ENCODE peak calls at places on chromosome 20, in seven cellular contexts. Y is A549, E is osteoblast, R is dorsolateral prefrontal cortex, A is fibroblast of mammary gland, C is colonic mucosa, T is tibial artery. W is an unnamed sample.

GRCh38 chr20:57783956-57784837 is 74.4 kb upstream of the PMEPA1 start:
- DNase-seq in A (no peak), C (no peak), R (no peak), Y (no peak), T (no peak), E (no peak), W (no peak)

GRCh38 chr20:45098096-45098773 is 2.7 kb downstream of the KCNS1 start:
- DNase-seq in Y (no peak), R (no peak), A (peak), C (peak), E (peak), T (no peak), W (peak)

GRCh38 chr20:1002682-1003561 is 811 bp upstream of the RSPO4 start:
- DNase-seq in C (no peak), A (no peak), T (peak), E (peak), Y (no peak), R (no peak), W (no peak)

GRCh38 chr20:52552181-52552872 is 360.7 kb upstream of the ZFP64 start:
- DNase-seq in E (no peak), R (no peak), T (no peak), Y (no peak), C (no peak), A (peak), W (peak)

GRCh38 chr20:373171-373890 is 7.2 kb upstream of the TRIB3 start:
- DNase-seq in T (no peak), Y (peak), C (no peak), E (peak), R (no peak), A (peak), W (peak)

GRCh38 chr20:43721097-43721428 is 5.7 kb downstream of the GTSF1L start:
- DNase-seq in R (no peak), Y (no peak), E (no peak), T (no peak), C (no peak), A (no peak), W (no peak)

GRCh38 chr20:57401565-57401918 is 10.3 kb downstream of the RBM38 start:
- DNase-seq in Y (no peak), A (no peak), E (no peak), R (no peak), C (no peak), T (no peak), W (no peak)

GRCh38 chr20:19937651-19938420 is 79.3 kb upstream of the NAA20 start:
- DNase-seq in C (no peak), A (no peak), T (no peak), Y (no peak), E (no peak), R (no peak), W (no peak)

GRCh38 chr20:55173601-55174000 is 698.2 kb downstream of the DOK5 start:
- DNase-seq in Y (no peak), A (peak), T (no peak), E (no peak), R (no peak), C (no peak), W (no peak)

GRCh38 chr20:36214684-36215256 is 21.5 kb upstream of the AAR2 start:
- DNase-seq in C (no peak), E (no peak), A (peak), R (no peak), Y (peak), T (no peak), W (peak)

GRCh38 chr20:47724398-47724797 is 60.9 kb downstream of the SULF2 start:
- DNase-seq in Y (no peak), T (no peak), R (no peak), C (no peak), E (no peak), A (no peak), W (no peak)

GRCh38 chr20:34703573-34704176 is 469 bp upstream of the TP53INP2 start:
- DNase-seq in Y (no peak), E (peak), R (peak), C (peak), T (no peak), A (peak), W (peak)

GRCh38 chr20:44151621-44152416 is 35.2 kb downstream of the JPH2 start:
- DNase-seq in Y (no peak), R (no peak), C (no peak), T (no peak), E (no peak), A (no peak), W (no peak)

GRCh38 chr20:48314925-48315592 is 512.7 kb downstream of the PREX1 start:
- DNase-seq in E (no peak), Y (peak), A (no peak), C (no peak), T (no peak), R (no peak), W (no peak)

GRCh38 chr20:1764136-1765033 is 106.8 kb upstream of the SIRPG start:
- DNase-seq in C (peak), T (peak), E (peak), A (peak), R (peak), Y (peak), W (peak)

GRCh38 chr20:12838261-12838866 is 170.4 kb upstream of the SPTLC3 start:
- DNase-seq in R (no peak), C (no peak), E (no peak), T (no peak), A (no peak), Y (peak), W (no peak)

GRCh38 chr20:58930496-58930895 is 50.6 kb upstream of the NELFCD start:
- DNase-seq in E (no peak), T (no peak), A (peak), C (no peak), R (no peak), Y (no peak), W (no peak)

GRCh38 chr20:50277460-50278376 is 87.1 kb downstream of the CEBPB start:
- DNase-seq in T (peak), A (no peak), Y (no peak), E (peak), C (no peak), R (no peak), W (no peak)

GRCh38 chr20:1860446-1860845 is 34.8 kb upstream of the SIRPA start:
- DNase-seq in E (peak), Y (no peak), T (no peak), R (no peak), C (no peak), A (peak), W (peak)

GRCh38 chr20:38126146-38126912 is 38.7 kb downstream of the TGM2 start:
- DNase-seq in R (no peak), C (no peak), T (peak), Y (no peak), E (no peak), A (no peak), W (no peak)

GRCh38 chr20:38127011-38127621 is 38.0 kb downstream of the TGM2 start:
- DNase-seq in Y (peak), R (peak), T (peak), A (peak), E (peak), C (no peak), W (peak)

GRCh38 chr20:38127920-38128528 is 37.0 kb downstream of the TGM2 start:
- DNase-seq in T (no peak), R (no peak), A (no peak), Y (no peak), E (no peak), C (no peak), W (no peak)

GRCh38 chr20:38123021-38123587 is 42.0 kb downstream of the TGM2 start:
- DNase-seq in R (no peak), A (no peak), T (no peak), E (no peak), Y (peak), C (peak), W (peak)

GRCh38 chr20:38125157-38126056 is 39.7 kb downstream of the TGM2 start:
- DNase-seq in Y (peak), C (peak), A (peak), E (no peak), R (no peak), T (peak), W (no peak)
- TF ChIP-seq CTCF in Y (no peak), C (no peak), A (no peak), E (no peak), R (no peak), T (no peak), W (no peak)

GRCh38 chr20:21105429-21106170 is 558 bp downstream of the LINC00237 start:
- DNase-seq in R (peak), E (peak), Y (no peak), A (no peak), C (no peak), T (no peak), W (no peak)
- H3K4me3 ChIP-seq in R (peak), E (no peak), Y (peak), A (no peak), C (no peak), T (no peak), W (no peak)

GRCh38 chr20:63536997-63537524 is at the start of gene PTK6:
- DNase-seq in T (no peak), A (no peak), E (no peak), Y (peak), R (no peak), C (peak), W (no peak)
- TF ChIP-seq CTCF in T (no peak), A (no peak), E (no peak), Y (no peak), R (no peak), C (no peak), W (no peak)

DNA sequence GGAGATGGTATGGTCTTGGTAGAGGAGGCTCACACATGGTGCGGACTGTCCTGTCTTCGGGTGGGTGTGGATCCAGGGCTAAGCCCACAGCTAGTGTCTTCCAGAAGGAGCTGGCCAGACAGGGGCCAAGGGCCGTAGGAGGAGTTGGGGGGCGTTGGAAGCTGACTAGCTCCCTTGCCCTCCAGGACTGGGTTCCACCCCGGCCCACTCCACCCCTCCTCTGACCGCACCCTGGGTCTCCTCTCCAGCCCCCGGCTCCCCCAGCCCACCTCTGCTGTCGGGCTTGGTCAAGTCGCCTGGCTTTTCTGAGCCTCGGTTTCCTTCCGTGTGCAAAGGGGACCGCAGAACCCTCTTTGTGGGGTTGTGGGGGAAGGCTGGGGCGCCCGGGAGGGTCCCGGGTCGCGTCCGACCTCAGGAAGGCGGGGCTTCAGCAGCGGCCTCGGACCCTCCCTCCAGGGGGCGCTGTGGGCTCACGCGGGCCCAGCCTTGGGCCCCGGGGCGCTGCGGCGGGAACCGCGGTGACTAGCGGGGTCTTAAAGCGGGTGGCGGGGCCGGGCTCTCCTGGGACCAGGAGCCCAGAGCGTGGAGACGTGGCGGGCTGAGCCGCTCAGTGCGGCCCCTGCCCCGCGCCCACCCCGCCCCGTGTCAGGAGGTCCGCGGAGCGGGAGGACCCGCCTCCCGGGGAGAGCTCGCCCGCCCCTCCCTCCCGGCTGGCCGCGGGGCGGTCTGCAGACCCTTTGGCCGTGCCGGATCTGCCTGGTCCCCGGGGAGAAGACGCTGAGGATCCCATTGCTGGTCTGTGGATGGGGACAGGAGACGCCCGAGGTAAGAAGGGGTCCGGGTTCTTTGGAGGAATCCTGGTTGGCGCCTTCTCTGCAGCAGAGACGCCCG is 5.4 kb downstream of the NPBWR2 start:
- DNase-seq in R (no peak), Y (peak), E (no peak), T (no peak), C (no peak), A (no peak), W (no peak)
- H3K4me3 ChIP-seq in R (peak), Y (peak), E (no peak), T (peak), C (peak), A (no peak), W (no peak)

GRCh38 chr20:41432620-41433602 is 66.3 kb upstream of the EMILIN3 start:
- DNase-seq in R (no peak), Y (no peak), T (no peak), E (no peak), C (no peak), A (no peak), W (no peak)

GRCh38 chr20:41436679-41437078 is 70.1 kb upstream of the EMILIN3 start:
- DNase-seq in E (no peak), A (peak), Y (no peak), T (no peak), C (no peak), R (no peak), W (peak)

GRCh38 chr20:41443667-41444066 is 77.0 kb upstream of the EMILIN3 start:
- DNase-seq in E (no peak), T (no peak), C (no peak), R (no peak), Y (no peak), A (no peak), W (no peak)

GRCh38 chr20:41440882-41441281 is 74.3 kb upstream of the EMILIN3 start:
- DNase-seq in R (no peak), A (no peak), T (no peak), C (no peak), E (no peak), Y (no peak), W (no peak)

GRCh38 chr20:41437836-41438235 is 71.2 kb upstream of the EMILIN3 start:
- DNase-seq in Y (no peak), A (peak), E (no peak), R (no peak), T (no peak), C (no peak), W (peak)
- TF ChIP-seq CTCF in Y (no peak), A (no peak), E (no peak), R (no peak), T (no peak), C (no peak), W (no peak)

DNA sequence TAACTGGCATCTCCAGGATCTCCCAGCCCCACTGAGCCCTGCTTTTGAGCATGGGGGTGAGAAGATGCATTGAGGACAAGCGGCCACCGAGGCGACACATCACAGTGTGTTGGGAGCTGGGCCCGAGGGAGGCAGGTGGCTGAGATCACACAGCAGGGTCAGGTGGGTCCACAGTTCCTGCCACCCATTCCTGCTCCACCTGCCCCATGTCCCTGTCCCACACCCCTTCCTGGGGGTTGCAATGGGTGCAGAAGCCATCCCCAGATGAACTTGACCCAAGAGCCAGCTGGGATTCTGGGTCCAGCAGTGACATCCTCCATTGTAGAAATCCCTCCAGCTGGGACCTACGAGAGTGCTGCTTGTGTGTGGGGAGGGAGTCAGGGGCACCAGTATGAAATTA is 1.0 kb downstream of the TGM2 start:
- DNase-seq in R (no peak), Y (no peak), A (no peak), T (peak), C (no peak), E (no peak), W (no peak)
- H3K4me3 ChIP-seq in R (peak), Y (peak), A (no peak), T (peak), C (peak), E (peak), W (no peak)